ENCODE peak calls at places on chromosomes 12 and 14, in six cellular contexts. One of them, this sample, is unnamed.

GRCh38 chr14:68626386-68626785 is 166.5 kb downstream of the ZFP36L1 start:
- DNase-seq in GM04504: no peak
- DNase-seq in NCI-H1694: no peak
- DNase-seq in erythroblast: no peak
- DNase-seq in tibial nerve: no peak
- DNase-seq in PC-9: no peak
- DNase-seq in this sample: no peak

GRCh38 chr12:89571481-89572190 is 45.8 kb upstream of the POC1B start:
- DNase-seq in GM04504: peak
- DNase-seq in NCI-H1694: no peak
- DNase-seq in erythroblast: no peak
- DNase-seq in tibial nerve: no peak
- DNase-seq in PC-9: no peak
- DNase-seq in this sample: no peak

GRCh38 chr14:53683229-53683628 is 273.4 kb downstream of the BMP4 start:
- DNase-seq in GM04504: no peak
- DNase-seq in NCI-H1694: peak
- DNase-seq in erythroblast: no peak
- DNase-seq in tibial nerve: no peak
- DNase-seq in PC-9: no peak
- DNase-seq in this sample: peak

GRCh38 chr12:108205864-108206263 is 76.8 kb downstream of the WSCD2 start:
- DNase-seq in GM04504: no peak
- DNase-seq in NCI-H1694: no peak
- DNase-seq in erythroblast: no peak
- DNase-seq in tibial nerve: no peak
- DNase-seq in PC-9: no peak
- DNase-seq in this sample: no peak

GRCh38 chr12:131642101-131642540 is 68.8 kb upstream of the SFSWAP start:
- DNase-seq in GM04504: no peak
- DNase-seq in NCI-H1694: no peak
- DNase-seq in erythroblast: peak
- DNase-seq in tibial nerve: no peak
- DNase-seq in PC-9: no peak
- DNase-seq in this sample: no peak

GRCh38 chr12:119980247-119980646 is 8.8 kb upstream of the BICDL1 start:
- DNase-seq in GM04504: no peak
- DNase-seq in NCI-H1694: no peak
- DNase-seq in erythroblast: no peak
- DNase-seq in tibial nerve: no peak
- DNase-seq in PC-9: no peak
- DNase-seq in this sample: no peak

GRCh38 chr12:89247962-89248361 is 104.3 kb downstream of the DUSP6 start:
- DNase-seq in GM04504: no peak
- DNase-seq in NCI-H1694: no peak
- DNase-seq in erythroblast: no peak
- DNase-seq in tibial nerve: no peak
- DNase-seq in PC-9: no peak
- DNase-seq in this sample: no peak

GRCh38 chr12:180445-180844 is 33.5 kb downstream of the SLC6A12 start:
- DNase-seq in GM04504: no peak
- DNase-seq in NCI-H1694: no peak
- DNase-seq in erythroblast: peak
- DNase-seq in tibial nerve: peak
- DNase-seq in PC-9: no peak
- DNase-seq in this sample: no peak

GRCh38 chr14:102838531-102838930 is 61.3 kb downstream of the TRAF3 start:
- DNase-seq in GM04504: no peak
- DNase-seq in NCI-H1694: no peak
- DNase-seq in erythroblast: no peak
- DNase-seq in tibial nerve: no peak
- DNase-seq in PC-9: no peak
- DNase-seq in this sample: no peak

GRCh38 chr12:52245962-52246577 is 13.0 kb downstream of the KRT7 start:
- DNase-seq in GM04504: no peak
- DNase-seq in NCI-H1694: no peak
- DNase-seq in erythroblast: no peak
- DNase-seq in tibial nerve: no peak
- DNase-seq in PC-9: no peak
- DNase-seq in this sample: no peak

GRCh38 chr14:25615174-25615573 is 565.2 kb upstream of the STXBP6 start:
- DNase-seq in GM04504: no peak
- DNase-seq in NCI-H1694: no peak
- DNase-seq in erythroblast: no peak
- DNase-seq in tibial nerve: no peak
- DNase-seq in PC-9: no peak
- DNase-seq in this sample: no peak

GRCh38 chr12:51270847-51271518 is 768 bp upstream of the SMAGP start:
- DNase-seq in GM04504: peak
- DNase-seq in NCI-H1694: no peak
- DNase-seq in erythroblast: no peak
- DNase-seq in tibial nerve: no peak
- DNase-seq in PC-9: peak
- DNase-seq in this sample: no peak

GRCh38 chr12:31510034-31510433 is 80.9 kb downstream of the DENND5B start:
- DNase-seq in GM04504: no peak
- DNase-seq in NCI-H1694: no peak
- DNase-seq in erythroblast: no peak
- DNase-seq in tibial nerve: no peak
- DNase-seq in PC-9: no peak
- DNase-seq in this sample: no peak

GRCh38 chr14:95220663-95221231 is 63.4 kb upstream of the DICER1 start:
- DNase-seq in GM04504: no peak
- DNase-seq in NCI-H1694: no peak
- DNase-seq in erythroblast: no peak
- DNase-seq in tibial nerve: no peak
- DNase-seq in PC-9: no peak
- DNase-seq in this sample: no peak

GRCh38 chr12:2858944-2859352 is 2.1 kb upstream of the TEX52 start:
- DNase-seq in GM04504: no peak
- DNase-seq in NCI-H1694: no peak
- DNase-seq in erythroblast: no peak
- DNase-seq in tibial nerve: no peak
- DNase-seq in PC-9: no peak
- DNase-seq in this sample: no peak

GRCh38 chr12:111412007-111412829 is 6.5 kb downstream of the SH2B3 start:
- DNase-seq in GM04504: no peak
- DNase-seq in NCI-H1694: no peak
- DNase-seq in erythroblast: no peak
- DNase-seq in tibial nerve: no peak
- DNase-seq in PC-9: no peak
- DNase-seq in this sample: no peak

GRCh38 chr12:13223176-13223806 is 26.8 kb downstream of the EMP1 start:
- DNase-seq in GM04504: peak
- DNase-seq in NCI-H1694: peak
- DNase-seq in erythroblast: no peak
- DNase-seq in tibial nerve: no peak
- DNase-seq in PC-9: peak
- DNase-seq in this sample: no peak

GRCh38 chr12:106246891-106247730 is 709 bp downstream of the CKAP4 start:
- DNase-seq in GM04504: no peak
- DNase-seq in NCI-H1694: no peak
- DNase-seq in erythroblast: peak
- DNase-seq in tibial nerve: peak
- DNase-seq in PC-9: peak
- DNase-seq in this sample: no peak

GRCh38 chr12:119334459-119335170 is at the start of gene CCDC60:
- DNase-seq in GM04504: no peak
- DNase-seq in NCI-H1694: no peak
- DNase-seq in erythroblast: peak
- DNase-seq in tibial nerve: no peak
- DNase-seq in PC-9: no peak
- DNase-seq in this sample: no peak

GRCh38 chr14:44149597-44149996 is 357.5 kb downstream of the FSCB start:
- DNase-seq in GM04504: no peak
- DNase-seq in NCI-H1694: peak
- DNase-seq in erythroblast: peak
- DNase-seq in tibial nerve: no peak
- DNase-seq in PC-9: peak
- DNase-seq in this sample: peak

GRCh38 chr12:65668981-65669695 is 155.1 kb upstream of the HMGA2 start:
- DNase-seq in GM04504: no peak
- DNase-seq in NCI-H1694: no peak
- DNase-seq in erythroblast: no peak
- DNase-seq in tibial nerve: no peak
- DNase-seq in PC-9: no peak
- DNase-seq in this sample: no peak

GRCh38 chr12:28035483-28035882 is 63.0 kb upstream of the PTHLH start:
- DNase-seq in GM04504: no peak
- DNase-seq in NCI-H1694: no peak
- DNase-seq in erythroblast: peak
- DNase-seq in tibial nerve: no peak
- DNase-seq in PC-9: no peak
- DNase-seq in this sample: no peak

GRCh38 chr12:49389092-49389703 is 21.9 kb downstream of the SPATS2 start:
- DNase-seq in GM04504: no peak
- DNase-seq in NCI-H1694: no peak
- DNase-seq in erythroblast: peak
- DNase-seq in tibial nerve: peak
- DNase-seq in PC-9: no peak
- DNase-seq in this sample: no peak

GRCh38 chr12:102939670-102940222 is 17.7 kb upstream of the ASCL1 start:
- DNase-seq in GM04504: no peak
- DNase-seq in NCI-H1694: no peak
- DNase-seq in erythroblast: no peak
- DNase-seq in tibial nerve: no peak
- DNase-seq in PC-9: no peak
- DNase-seq in this sample: no peak

GRCh38 chr12:5525783-5526367 is 94.0 kb downstream of the NTF3 start:
- DNase-seq in GM04504: no peak
- DNase-seq in NCI-H1694: no peak
- DNase-seq in erythroblast: no peak
- DNase-seq in tibial nerve: no peak
- DNase-seq in PC-9: no peak
- DNase-seq in this sample: no peak

GRCh38 chr12:54932691-54933090 is 51.9 kb downstream of the TESPA1 start:
- DNase-seq in GM04504: no peak
- DNase-seq in NCI-H1694: no peak
- DNase-seq in erythroblast: peak
- DNase-seq in tibial nerve: peak
- DNase-seq in PC-9: no peak
- DNase-seq in this sample: no peak